ENCODE peak calls at places on chromosomes 4 and X, in nine cellular contexts. T, X, J, Q, N, W, F, R and V are unnamed samples.

GRCh38 chr4:18082254-18082653 is 60.7 kb upstream of the LCORL start:
- DNase-seq in W (no peak), N (no peak), F (no peak), R (no peak), J (no peak), T (no peak), Q (no peak), X (no peak), V (no peak)

GRCh38 chr4:36573441-36573840 is 292.0 kb downstream of the DTHD1 start:
- DNase-seq in N (no peak), T (no peak), J (no peak), Q (peak), R (no peak), X (no peak), F (no peak), W (no peak), V (no peak)

GRCh38 chr4:24266014-24266413 is 318.3 kb downstream of the DHX15 start:
- DNase-seq in W (no peak), T (no peak), N (no peak), Q (no peak), R (no peak), F (no peak), X (no peak), J (no peak), V (no peak)

GRCh38 chrX:44873415-44874270 is 655 bp downstream of the KDM6A start:
- DNase-seq in R (peak), F (no peak), Q (peak), J (peak), T (peak), W (no peak), X (peak), N (peak), V (no peak)

GRCh38 chr4:95465010-95465409 is 83.8 kb downstream of the UNC5C start:
- DNase-seq in N (no peak), J (peak), X (no peak), F (no peak), R (no peak), W (no peak), Q (no peak), T (no peak), V (no peak)

GRCh38 chr4:111992604-111993151 is 152.6 kb upstream of the FAM241A start:
- DNase-seq in X (no peak), T (no peak), F (no peak), N (no peak), W (no peak), R (no peak), J (no peak), Q (no peak), V (no peak)

GRCh38 chr4:138680251-138680650 is 335.3 kb upstream of the NOCT start:
- DNase-seq in X (no peak), R (no peak), Q (no peak), F (no peak), N (no peak), T (no peak), J (peak), W (no peak), V (no peak)

GRCh38 chr4:152719856-152720556 is 40.2 kb upstream of the TMEM154 start:
- DNase-seq in J (no peak), X (no peak), T (no peak), W (no peak), N (no peak), F (no peak), Q (no peak), R (no peak), V (no peak)

GRCh38 chrX:63963382-63963781 is 178.4 kb upstream of the ARHGEF9 start:
- DNase-seq in R (no peak), X (no peak), Q (no peak), J (no peak), N (no peak), T (no peak), W (no peak), F (no peak), V (no peak)

GRCh38 chrX:39757971-39758370 is 339.8 kb downstream of the BCOR start:
- DNase-seq in X (peak), F (no peak), T (no peak), J (peak), R (no peak), W (no peak), Q (no peak), N (no peak), V (peak)

GRCh38 chr4:2995546-2996265 is 32.3 kb downstream of the GRK4 start:
- DNase-seq in T (no peak), N (no peak), J (no peak), W (no peak), R (no peak), X (no peak), Q (no peak), F (no peak), V (no peak)

GRCh38 chrX:110116581-110116980 is 113.7 kb downstream of the TMEM164 start:
- DNase-seq in N (no peak), J (no peak), T (no peak), X (no peak), Q (no peak), W (no peak), R (no peak), F (no peak), V (no peak)

GRCh38 chr4:169115897-169116254 is 105.8 kb upstream of the CBR4 start:
- DNase-seq in J (peak), F (peak), T (no peak), X (peak), Q (no peak), R (peak), W (no peak), N (peak), V (peak)

GRCh38 chr4:8355306-8355705 is 85.2 kb downstream of the ACOX3 start:
- DNase-seq in T (no peak), F (no peak), N (no peak), W (no peak), X (peak), R (no peak), J (no peak), Q (no peak), V (no peak)

GRCh38 chr4:134935320-134935719 is 733.7 kb upstream of the PABPC4L start:
- DNase-seq in T (no peak), R (no peak), J (peak), F (no peak), N (no peak), W (peak), X (no peak), Q (no peak), V (no peak)

GRCh38 chrX:34624416-34624815 is 32.7 kb downstream of the TMEM47 start:
- DNase-seq in W (no peak), F (no peak), R (no peak), X (peak), J (no peak), Q (no peak), T (no peak), N (no peak), V (no peak)